ENCODE peak calls at places on chromosomes 4 and X, in six cellular contexts. One of them, this sample, is unnamed.

GRCh38 chrX:17291141-17291900 is 83.7 kb upstream of the NHS start:
- DNase-seq in HepG2: no peak
- DNase-seq in GM12878: no peak
- DNase-seq in H1: no peak
- DNase-seq in K562: no peak
- DNase-seq in SK-N-SH: no peak
- DNase-seq in this sample: no peak

GRCh38 chr4:30600246-30600645 is 119.9 kb upstream of the PCDH7 start:
- DNase-seq in HepG2: no peak
- DNase-seq in GM12878: no peak
- DNase-seq in H1: no peak
- DNase-seq in K562: no peak
- DNase-seq in SK-N-SH: no peak
- DNase-seq in this sample: no peak

GRCh38 chr4:76637704-76638361 is 202.8 kb downstream of the SHROOM3 start:
- DNase-seq in HepG2: no peak
- DNase-seq in GM12878: no peak
- DNase-seq in H1: no peak
- DNase-seq in K562: no peak
- DNase-seq in SK-N-SH: no peak
- DNase-seq in this sample: no peak

GRCh38 chrX:16524327-16524726 is 125.6 kb upstream of the S100G start:
- DNase-seq in HepG2: no peak
- DNase-seq in GM12878: no peak
- DNase-seq in H1: no peak
- DNase-seq in K562: no peak
- DNase-seq in SK-N-SH: no peak
- DNase-seq in this sample: no peak

GRCh38 chrX:136747003-136747986 is 33.4 kb downstream of the ARHGEF6 start:
- DNase-seq in HepG2: no peak
- DNase-seq in GM12878: no peak
- DNase-seq in H1: no peak
- DNase-seq in K562: no peak
- DNase-seq in SK-N-SH: no peak
- DNase-seq in this sample: no peak

GRCh38 chr4:20589436-20589835 is 110.8 kb upstream of the PACRGL start:
- DNase-seq in HepG2: no peak
- DNase-seq in GM12878: no peak
- DNase-seq in H1: no peak
- DNase-seq in K562: no peak
- DNase-seq in SK-N-SH: no peak
- DNase-seq in this sample: no peak

GRCh38 chr4:155666701-155667537 is at the start of gene GUCY1A1:
- DNase-seq in HepG2: no peak
- DNase-seq in GM12878: no peak
- DNase-seq in H1: no peak
- DNase-seq in K562: no peak
- DNase-seq in SK-N-SH: peak
- DNase-seq in this sample: no peak

GRCh38 chrX:15579778-15580747 is 20.7 kb downstream of the ACE2 start:
- DNase-seq in HepG2: no peak
- DNase-seq in GM12878: no peak
- DNase-seq in H1: no peak
- DNase-seq in K562: peak
- DNase-seq in SK-N-SH: no peak
- DNase-seq in this sample: no peak

GRCh38 chrX:40304115-40304514 is 206.4 kb upstream of the BCOR start:
- DNase-seq in HepG2: no peak
- DNase-seq in GM12878: no peak
- DNase-seq in H1: no peak
- DNase-seq in K562: no peak
- DNase-seq in SK-N-SH: no peak
- DNase-seq in this sample: no peak

GRCh38 chr4:168741281-168742173 is 244.7 kb downstream of the PALLD start:
- DNase-seq in HepG2: no peak
- DNase-seq in GM12878: no peak
- DNase-seq in H1: no peak
- DNase-seq in K562: no peak
- DNase-seq in SK-N-SH: no peak
- DNase-seq in this sample: peak

GRCh38 chr4:5206391-5206790 is 155.1 kb downstream of the STK32B start:
- DNase-seq in HepG2: no peak
- DNase-seq in GM12878: no peak
- DNase-seq in H1: no peak
- DNase-seq in K562: no peak
- DNase-seq in SK-N-SH: no peak
- DNase-seq in this sample: no peak

GRCh38 chrX:11188664-11189063 is 77.5 kb downstream of the HCCS start:
- DNase-seq in HepG2: no peak
- DNase-seq in GM12878: no peak
- DNase-seq in H1: no peak
- DNase-seq in K562: no peak
- DNase-seq in SK-N-SH: no peak
- DNase-seq in this sample: no peak

GRCh38 chr4:185589067-185589844 is 53.9 kb upstream of the PDLIM3 start:
- DNase-seq in HepG2: no peak
- DNase-seq in GM12878: no peak
- DNase-seq in H1: no peak
- DNase-seq in K562: no peak
- DNase-seq in SK-N-SH: no peak
- DNase-seq in this sample: no peak

GRCh38 chr4:107863850-107864371 is 39.2 kb downstream of the SGMS2 start:
- DNase-seq in HepG2: peak
- DNase-seq in GM12878: no peak
- DNase-seq in H1: no peak
- DNase-seq in K562: no peak
- DNase-seq in SK-N-SH: no peak
- DNase-seq in this sample: no peak

GRCh38 chr4:133559987-133560386 is 410.9 kb downstream of the PCDH10 start:
- DNase-seq in HepG2: no peak
- DNase-seq in GM12878: no peak
- DNase-seq in H1: no peak
- DNase-seq in K562: no peak
- DNase-seq in SK-N-SH: no peak
- DNase-seq in this sample: no peak

GRCh38 chr4:168021666-168022065 is 70.7 kb upstream of the ANXA10 start:
- DNase-seq in HepG2: no peak
- DNase-seq in GM12878: no peak
- DNase-seq in H1: no peak
- DNase-seq in K562: no peak
- DNase-seq in SK-N-SH: no peak
- DNase-seq in this sample: no peak

GRCh38 chr4:58192217-58192616 is 1082.0 kb upstream of the IGFBP7 start:
- DNase-seq in HepG2: no peak
- DNase-seq in GM12878: no peak
- DNase-seq in H1: peak
- DNase-seq in K562: no peak
- DNase-seq in SK-N-SH: no peak
- DNase-seq in this sample: no peak

GRCh38 chr4:126071346-126072333 is 756.9 kb downstream of the FAT4 start:
- DNase-seq in HepG2: peak
- DNase-seq in GM12878: no peak
- DNase-seq in H1: no peak
- DNase-seq in K562: no peak
- DNase-seq in SK-N-SH: peak
- DNase-seq in this sample: no peak

GRCh38 chrX:152601848-152602616 is 35.7 kb upstream of the GABRQ start:
- DNase-seq in HepG2: peak
- DNase-seq in GM12878: no peak
- DNase-seq in H1: no peak
- DNase-seq in K562: peak
- DNase-seq in SK-N-SH: peak
- DNase-seq in this sample: peak

DNA sequence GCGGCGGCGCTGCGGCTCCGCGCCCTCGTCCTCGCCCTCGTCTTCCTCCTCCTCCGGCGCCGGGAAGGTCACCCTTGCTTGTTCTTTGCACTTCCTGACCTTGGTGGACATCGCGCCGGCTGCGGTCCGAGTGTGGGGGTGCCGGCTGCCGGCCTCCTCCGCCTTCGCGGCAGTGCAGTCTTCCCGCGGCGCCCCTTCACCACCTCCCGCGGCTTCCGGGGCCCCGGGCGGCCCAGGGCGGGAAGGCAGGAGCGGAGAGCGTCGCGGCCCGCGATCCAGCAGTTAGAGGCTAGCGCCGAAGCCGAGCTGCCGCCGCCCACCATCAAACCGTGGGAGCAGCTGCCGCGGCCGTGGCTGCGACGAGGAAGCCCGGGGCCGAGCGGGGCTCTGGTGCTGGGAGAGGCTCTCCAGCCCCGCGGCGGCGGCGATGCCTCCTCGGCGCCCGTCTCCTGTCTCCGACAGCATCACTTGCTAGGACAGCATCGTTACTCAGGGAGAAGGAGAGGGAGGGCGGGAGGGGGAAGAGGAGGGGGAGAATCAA is at the start of gene TRPC3:
- DNase-seq in HepG2: no peak
- DNase-seq in GM12878: no peak
- DNase-seq in H1: no peak
- DNase-seq in K562: peak
- DNase-seq in SK-N-SH: peak
- DNase-seq in this sample: no peak
- H3K27ac ChIP-seq in HepG2: no peak
- H3K27ac ChIP-seq in GM12878: no peak
- H3K27ac ChIP-seq in H1: no peak
- H3K27ac ChIP-seq in K562: no peak
- H3K27ac ChIP-seq in SK-N-SH: no peak
- H3K27ac ChIP-seq in this sample: no peak

DNA sequence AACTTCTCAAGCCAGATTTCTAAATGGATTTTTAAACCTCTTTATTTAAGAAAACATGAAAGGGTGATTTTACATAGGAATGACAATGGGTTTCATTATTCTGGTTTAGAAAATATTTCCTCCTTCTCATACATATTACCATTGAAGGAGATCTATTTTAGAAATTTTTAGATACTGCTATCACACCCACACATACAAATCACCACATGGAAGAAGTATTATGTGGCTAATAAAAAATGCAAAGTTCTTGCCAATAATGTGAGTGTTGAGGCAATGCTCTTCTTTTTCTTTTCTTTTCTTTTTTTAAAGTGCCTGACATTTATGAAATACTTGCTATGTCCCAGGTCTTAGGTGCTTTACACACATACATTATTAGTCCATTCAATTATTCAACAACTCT is 6.8 kb downstream of the STAP1 start:
- DNase-seq in HepG2: no peak
- DNase-seq in GM12878: no peak
- DNase-seq in H1: no peak
- DNase-seq in K562: no peak
- DNase-seq in SK-N-SH: no peak
- DNase-seq in this sample: no peak
- TF ChIP-seq GABPA in HepG2: no peak
- TF ChIP-seq GABPA in GM12878: no peak
- TF ChIP-seq GABPA in H1: no peak
- TF ChIP-seq GABPA in K562: no peak
- TF ChIP-seq GABPA in SK-N-SH: no peak
- TF ChIP-seq GABPA in this sample: no peak

GRCh38 chr4:151991001-151991883 is 230.4 kb upstream of the GATB start:
- DNase-seq in HepG2: no peak
- DNase-seq in GM12878: no peak
- DNase-seq in H1: no peak
- DNase-seq in K562: no peak
- DNase-seq in SK-N-SH: no peak
- DNase-seq in this sample: no peak
- H3K27ac ChIP-seq in HepG2: no peak
- H3K27ac ChIP-seq in GM12878: no peak
- H3K27ac ChIP-seq in H1: no peak
- H3K27ac ChIP-seq in K562: no peak
- H3K27ac ChIP-seq in SK-N-SH: no peak
- H3K27ac ChIP-seq in this sample: no peak

DNA sequence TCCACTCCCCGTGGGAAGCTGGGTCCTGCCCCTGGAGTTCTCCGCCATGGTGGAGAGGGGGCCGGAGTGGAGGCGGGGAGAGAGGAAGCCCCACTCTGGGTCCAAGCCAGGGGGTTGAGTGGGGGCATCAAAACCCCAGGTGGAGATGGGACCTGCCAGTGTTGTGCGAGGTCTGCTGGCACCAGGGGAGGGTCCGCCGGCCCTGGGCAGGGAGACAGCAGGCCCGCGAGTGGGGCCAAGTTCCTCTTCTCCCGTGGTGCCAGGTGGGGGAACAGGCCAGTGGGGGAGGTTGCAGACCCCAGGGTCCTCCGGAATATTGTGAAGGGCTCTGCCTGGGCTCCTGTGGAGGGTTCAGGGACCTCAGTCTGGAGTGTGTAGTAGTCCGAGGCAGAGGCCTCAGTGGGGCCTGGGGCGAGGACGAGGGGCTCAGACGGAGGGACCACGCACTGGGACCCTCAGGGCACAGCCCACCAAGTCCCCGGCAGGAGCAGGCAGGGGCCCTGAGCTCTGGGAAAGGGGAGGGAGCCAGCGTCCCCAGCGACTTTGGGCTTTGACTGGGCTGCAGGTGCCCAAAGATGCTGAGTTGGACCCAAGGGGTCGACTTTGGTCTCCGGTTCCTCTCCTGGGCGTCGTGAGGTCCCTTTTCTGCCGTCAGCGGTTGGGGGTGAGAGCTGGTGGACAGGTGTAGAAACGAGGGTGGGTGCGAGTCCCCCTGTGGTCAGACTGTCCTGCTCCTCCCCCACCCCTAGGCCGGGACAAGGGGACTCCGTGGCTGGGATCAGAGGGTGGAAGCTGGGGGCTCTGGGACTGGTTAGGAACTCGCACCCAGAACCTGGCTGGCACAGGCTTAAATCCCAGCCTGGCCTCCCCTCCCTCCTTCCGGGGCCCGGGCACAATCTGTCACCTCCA is 43.8 kb upstream of the NKX1-1 start:
- DNase-seq in HepG2: no peak
- DNase-seq in GM12878: no peak
- DNase-seq in H1: no peak
- DNase-seq in K562: no peak
- DNase-seq in SK-N-SH: peak
- DNase-seq in this sample: no peak
- TF ChIP-seq GABPA in HepG2: no peak
- TF ChIP-seq GABPA in GM12878: no peak
- TF ChIP-seq GABPA in H1: no peak
- TF ChIP-seq GABPA in K562: no peak
- TF ChIP-seq GABPA in SK-N-SH: no peak
- TF ChIP-seq GABPA in this sample: no peak

DNA sequence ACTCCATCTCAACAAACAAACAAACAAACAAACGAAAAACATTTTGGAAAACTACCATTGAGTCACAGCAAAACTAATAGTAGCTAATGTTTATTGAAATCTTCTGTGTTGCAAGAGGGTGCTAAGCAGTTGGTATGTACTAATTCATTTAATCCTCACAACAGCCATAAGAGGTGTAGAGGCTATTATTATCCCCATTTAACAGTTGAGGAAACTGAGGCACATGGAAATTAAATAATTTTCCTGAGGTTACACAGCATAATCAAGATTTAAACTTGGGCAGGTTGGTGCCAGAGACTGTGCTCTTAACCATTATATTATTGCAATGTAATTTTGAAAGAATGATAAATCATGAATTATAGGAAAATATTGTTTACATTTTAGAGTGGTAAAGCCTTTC is 17.5 kb upstream of the RHOH start:
- DNase-seq in HepG2: no peak
- DNase-seq in GM12878: no peak
- DNase-seq in H1: no peak
- DNase-seq in K562: no peak
- DNase-seq in SK-N-SH: no peak
- DNase-seq in this sample: no peak
- H3K27ac ChIP-seq in HepG2: no peak
- H3K27ac ChIP-seq in GM12878: no peak
- H3K27ac ChIP-seq in H1: no peak
- H3K27ac ChIP-seq in K562: no peak
- H3K27ac ChIP-seq in SK-N-SH: no peak
- H3K27ac ChIP-seq in this sample: no peak

GRCh38 chrX:45710081-45710801 is 509.6 kb upstream of the DIPK2B start:
- DNase-seq in HepG2: no peak
- DNase-seq in GM12878: peak
- DNase-seq in H1: no peak
- DNase-seq in K562: no peak
- DNase-seq in SK-N-SH: peak
- DNase-seq in this sample: no peak
- TF ChIP-seq GABPA in HepG2: no peak
- TF ChIP-seq GABPA in GM12878: peak
- TF ChIP-seq GABPA in H1: no peak
- TF ChIP-seq GABPA in K562: no peak
- TF ChIP-seq GABPA in SK-N-SH: peak
- TF ChIP-seq GABPA in this sample: no peak